ENCODE peak calls at places on chromosomes 6 and 20, in four cellular contexts. One of them, this sample, is unnamed.

GRCh38 chr20:36969478-36970186 is 18.1 kb upstream of the SAMHD1 start:
- DNase-seq in Peyer's patch: no peak
- DNase-seq in left ventricle myocardium inferior: no peak
- DNase-seq in adipocyte: no peak
- DNase-seq in this sample: no peak

GRCh38 chr20:10060223-10060622 is 25.4 kb downstream of the ANKEF1 start:
- DNase-seq in Peyer's patch: peak
- DNase-seq in left ventricle myocardium inferior: no peak
- DNase-seq in adipocyte: no peak
- DNase-seq in this sample: peak

GRCh38 chr20:59028812-59029211 is 3.3 kb downstream of the ATP5F1E start:
- DNase-seq in Peyer's patch: no peak
- DNase-seq in left ventricle myocardium inferior: no peak
- DNase-seq in adipocyte: peak
- DNase-seq in this sample: no peak

GRCh38 chr6:80259113-80259512 is 152.6 kb downstream of the BCKDHB start:
- DNase-seq in Peyer's patch: no peak
- DNase-seq in left ventricle myocardium inferior: no peak
- DNase-seq in adipocyte: no peak
- DNase-seq in this sample: no peak

GRCh38 chr6:50185006-50185405 is 135.3 kb upstream of the DEFB112 start:
- DNase-seq in Peyer's patch: no peak
- DNase-seq in left ventricle myocardium inferior: no peak
- DNase-seq in adipocyte: no peak
- DNase-seq in this sample: peak

GRCh38 chr20:20695250-20695816 is 17.1 kb downstream of the RALGAPA2 start:
- DNase-seq in Peyer's patch: no peak
- DNase-seq in left ventricle myocardium inferior: no peak
- DNase-seq in adipocyte: no peak
- DNase-seq in this sample: no peak

GRCh38 chr20:13021205-13021970 is 12.6 kb downstream of the SPTLC3 start:
- DNase-seq in Peyer's patch: no peak
- DNase-seq in left ventricle myocardium inferior: no peak
- DNase-seq in adipocyte: no peak
- DNase-seq in this sample: no peak

GRCh38 chr20:10864076-10864672 is 190.4 kb upstream of the JAG1 start:
- DNase-seq in Peyer's patch: peak
- DNase-seq in left ventricle myocardium inferior: peak
- DNase-seq in adipocyte: peak
- DNase-seq in this sample: no peak

GRCh38 chr6:151524059-151524458 is 30.2 kb downstream of the CCDC170 start:
- DNase-seq in Peyer's patch: no peak
- DNase-seq in left ventricle myocardium inferior: no peak
- DNase-seq in adipocyte: no peak
- DNase-seq in this sample: no peak

GRCh38 chr20:47351643-47352331 is 4.7 kb downstream of the ZMYND8 start:
- DNase-seq in Peyer's patch: no peak
- DNase-seq in left ventricle myocardium inferior: no peak
- DNase-seq in adipocyte: peak
- DNase-seq in this sample: no peak

GRCh38 chr6:75830959-75831885 is 82.2 kb downstream of the MYO6 start:
- DNase-seq in Peyer's patch: no peak
- DNase-seq in left ventricle myocardium inferior: no peak
- DNase-seq in adipocyte: no peak
- DNase-seq in this sample: no peak

GRCh38 chr6:1500874-1501273 is 108.8 kb upstream of the FOXC1 start:
- DNase-seq in Peyer's patch: no peak
- DNase-seq in left ventricle myocardium inferior: no peak
- DNase-seq in adipocyte: no peak
- DNase-seq in this sample: no peak

GRCh38 chr6:14732226-14732844 is 513.5 kb upstream of the JARID2 start:
- DNase-seq in Peyer's patch: no peak
- DNase-seq in left ventricle myocardium inferior: no peak
- DNase-seq in adipocyte: no peak
- DNase-seq in this sample: no peak

GRCh38 chr20:21840991-21841390 is 135.5 kb downstream of the PAX1 start:
- DNase-seq in Peyer's patch: no peak
- DNase-seq in left ventricle myocardium inferior: no peak
- DNase-seq in adipocyte: no peak
- DNase-seq in this sample: no peak

GRCh38 chr6:56318851-56319250 is 71.5 kb upstream of the COL21A1 start:
- DNase-seq in Peyer's patch: no peak
- DNase-seq in left ventricle myocardium inferior: no peak
- DNase-seq in adipocyte: no peak
- DNase-seq in this sample: no peak

GRCh38 chr6:37623666-37624065 is 74.0 kb downstream of the MDGA1 start:
- DNase-seq in Peyer's patch: no peak
- DNase-seq in left ventricle myocardium inferior: no peak
- DNase-seq in adipocyte: no peak
- DNase-seq in this sample: no peak

GRCh38 chr20:926646-927045 is 10.5 kb upstream of the ANGPT4 start:
- DNase-seq in Peyer's patch: no peak
- DNase-seq in left ventricle myocardium inferior: no peak
- DNase-seq in adipocyte: no peak
- DNase-seq in this sample: no peak

GRCh38 chr6:152086223-152086873 is 278.9 kb downstream of the ESR1 start:
- DNase-seq in Peyer's patch: no peak
- DNase-seq in left ventricle myocardium inferior: no peak
- DNase-seq in adipocyte: no peak
- DNase-seq in this sample: no peak

GRCh38 chr6:37236921-37237320 is 20.7 kb upstream of the TBC1D22B start:
- DNase-seq in Peyer's patch: no peak
- DNase-seq in left ventricle myocardium inferior: no peak
- DNase-seq in adipocyte: no peak
- DNase-seq in this sample: no peak

GRCh38 chr20:17823382-17824144 is 123.8 kb downstream of the BANF2 start:
- DNase-seq in Peyer's patch: peak
- DNase-seq in left ventricle myocardium inferior: no peak
- DNase-seq in adipocyte: no peak
- DNase-seq in this sample: no peak

GRCh38 chr6:33724281-33725023 is 13.0 kb upstream of the UQCC2 start:
- DNase-seq in Peyer's patch: no peak
- DNase-seq in left ventricle myocardium inferior: no peak
- DNase-seq in adipocyte: no peak
- DNase-seq in this sample: no peak

GRCh38 chr6:43953794-43954310 is 173.4 kb downstream of the MRPL14 start:
- DNase-seq in Peyer's patch: no peak
- DNase-seq in left ventricle myocardium inferior: peak
- DNase-seq in adipocyte: peak
- DNase-seq in this sample: no peak

GRCh38 chr20:34037121-34037520 is 43.4 kb downstream of the RALY start:
- DNase-seq in Peyer's patch: peak
- DNase-seq in left ventricle myocardium inferior: no peak
- DNase-seq in adipocyte: peak
- DNase-seq in this sample: peak

GRCh38 chr20:35626386-35627001 is 10.9 kb downstream of the SPAG4 start:
- DNase-seq in Peyer's patch: no peak
- DNase-seq in left ventricle myocardium inferior: no peak
- DNase-seq in adipocyte: no peak
- DNase-seq in this sample: no peak

GRCh38 chr6:5469101-5469846 is 208.0 kb downstream of the FARS2 start:
- DNase-seq in Peyer's patch: no peak
- DNase-seq in left ventricle myocardium inferior: no peak
- DNase-seq in adipocyte: no peak
- DNase-seq in this sample: peak

GRCh38 chr6:23499549-23499948 is 626.5 kb upstream of the NRSN1 start:
- DNase-seq in Peyer's patch: no peak
- DNase-seq in left ventricle myocardium inferior: no peak
- DNase-seq in adipocyte: no peak
- DNase-seq in this sample: no peak

GRCh38 chr20:23637282-23638221 is at the start of gene CST3:
- DNase-seq in Peyer's patch: peak
- DNase-seq in left ventricle myocardium inferior: peak
- DNase-seq in adipocyte: peak
- DNase-seq in this sample: peak

GRCh38 chr6:19839237-19839546 is 2.0 kb downstream of the ID4 start:
- DNase-seq in Peyer's patch: no peak
- DNase-seq in left ventricle myocardium inferior: no peak
- DNase-seq in adipocyte: no peak
- DNase-seq in this sample: no peak

GRCh38 chr6:57024775-57025174 is 21.7 kb upstream of the KIAA1586 start:
- DNase-seq in Peyer's patch: no peak
- DNase-seq in left ventricle myocardium inferior: no peak
- DNase-seq in adipocyte: no peak
- DNase-seq in this sample: no peak

GRCh38 chr20:32577657-32578056 is 7.5 kb downstream of the NOL4L start:
- DNase-seq in Peyer's patch: no peak
- DNase-seq in left ventricle myocardium inferior: no peak
- DNase-seq in adipocyte: no peak
- DNase-seq in this sample: no peak

GRCh38 chr6:10579803-10580202 is 58.7 kb downstream of the GCNT2 start:
- DNase-seq in Peyer's patch: no peak
- DNase-seq in left ventricle myocardium inferior: no peak
- DNase-seq in adipocyte: no peak
- DNase-seq in this sample: no peak

GRCh38 chr6:42099340-42100028 is 42.9 kb downstream of the C6orf132 start:
- DNase-seq in Peyer's patch: peak
- DNase-seq in left ventricle myocardium inferior: no peak
- DNase-seq in adipocyte: peak
- DNase-seq in this sample: no peak

GRCh38 chr6:88422831-88423230 is 256.7 kb upstream of the CNR1 start:
- DNase-seq in Peyer's patch: no peak
- DNase-seq in left ventricle myocardium inferior: no peak
- DNase-seq in adipocyte: no peak
- DNase-seq in this sample: no peak
- H3K4me3 ChIP-seq in Peyer's patch: no peak
- H3K4me3 ChIP-seq in left ventricle myocardium inferior: no peak
- H3K4me3 ChIP-seq in adipocyte: no peak
- H3K4me3 ChIP-seq in this sample: no peak

GRCh38 chr20:50130346-50130703 is 17.4 kb upstream of the UBE2V1 start:
- DNase-seq in Peyer's patch: no peak
- DNase-seq in left ventricle myocardium inferior: no peak
- DNase-seq in adipocyte: no peak
- DNase-seq in this sample: no peak
- H3K4me3 ChIP-seq in Peyer's patch: no peak
- H3K4me3 ChIP-seq in left ventricle myocardium inferior: peak
- H3K4me3 ChIP-seq in adipocyte: no peak
- H3K4me3 ChIP-seq in this sample: no peak

DNA sequence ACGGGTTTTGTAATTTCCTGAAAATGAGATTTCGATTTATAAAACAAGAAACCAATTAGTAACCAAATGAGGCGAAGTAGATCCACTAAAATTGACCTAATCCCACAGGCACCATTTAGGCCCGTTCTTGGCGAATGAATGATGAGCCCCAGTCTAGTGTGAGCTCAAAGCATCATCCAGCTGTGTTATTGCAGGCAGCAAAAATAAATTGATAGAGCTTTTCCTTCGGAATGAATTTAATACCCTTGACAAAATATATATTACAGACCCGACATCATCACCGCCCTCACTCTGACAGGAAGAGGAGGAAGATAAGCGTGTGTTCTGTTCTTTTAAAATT is 7.9 kb downstream of the SIM1 start:
- DNase-seq in Peyer's patch: no peak
- DNase-seq in left ventricle myocardium inferior: no peak
- DNase-seq in adipocyte: no peak
- DNase-seq in this sample: no peak
- H3K4me3 ChIP-seq in Peyer's patch: no peak
- H3K4me3 ChIP-seq in left ventricle myocardium inferior: no peak
- H3K4me3 ChIP-seq in adipocyte: no peak
- H3K4me3 ChIP-seq in this sample: no peak

GRCh38 chr6:106509420-106510089 is 119.7 kb downstream of the RTN4IP1 start:
- DNase-seq in Peyer's patch: no peak
- DNase-seq in left ventricle myocardium inferior: no peak
- DNase-seq in adipocyte: no peak
- DNase-seq in this sample: no peak
- H3K4me3 ChIP-seq in Peyer's patch: peak
- H3K4me3 ChIP-seq in left ventricle myocardium inferior: peak
- H3K4me3 ChIP-seq in adipocyte: peak
- H3K4me3 ChIP-seq in this sample: no peak

GRCh38 chr6:153150400-153150766 is 19.3 kb upstream of the RGS17 start:
- DNase-seq in Peyer's patch: no peak
- DNase-seq in left ventricle myocardium inferior: no peak
- DNase-seq in adipocyte: no peak
- DNase-seq in this sample: peak
- H3K4me3 ChIP-seq in Peyer's patch: no peak
- H3K4me3 ChIP-seq in left ventricle myocardium inferior: no peak
- H3K4me3 ChIP-seq in adipocyte: no peak
- H3K4me3 ChIP-seq in this sample: peak